ENCODE peak calls at places on chromosomes 16 and 17, in five cellular contexts. V is activated T-cell treated with anti-CD3 and anti-CD28 coated beads for 24 hours, D is substantia nigra, R is astrocyte of the spinal cord, O is HT1080. U is an unnamed sample.

GRCh38 chr17:601462-602303 is 113.0 kb downstream of the VPS53 start:
- DNase-seq in O (no peak), R (no peak), V (no peak), D (no peak), U (no peak)

GRCh38 chr17:74340470-74341023 is 14.5 kb downstream of the KIF19 start:
- DNase-seq in D (no peak), R (no peak), O (no peak), V (no peak), U (no peak)

GRCh38 chr17:75625813-75626486 is 7.3 kb upstream of the SMIM5 start:
- DNase-seq in V (no peak), O (no peak), D (no peak), R (no peak), U (no peak)

GRCh38 chr16:88772871-88773811 is 11.9 kb downstream of the PIEZO1 start:
- DNase-seq in R (peak), V (no peak), D (no peak), O (no peak), U (no peak)

GRCh38 chr17:40177275-40177874 is at the start of gene RAPGEFL1:
- DNase-seq in V (peak), D (no peak), R (peak), O (no peak), U (no peak)

GRCh38 chr17:27381007-27381501 is 75.2 kb upstream of the KSR1 start:
- DNase-seq in O (peak), R (peak), V (peak), D (no peak), U (no peak)

GRCh38 chr17:9802294-9802693 is 10.9 kb upstream of the DHRS7C start:
- DNase-seq in V (no peak), D (no peak), R (peak), O (peak), U (no peak)

GRCh38 chr17:36133629-36134259 is 30.1 kb downstream of the CCL4 start:
- DNase-seq in V (no peak), D (no peak), O (no peak), R (peak), U (no peak)

GRCh38 chr17:17766351-17767095 is 70.3 kb downstream of the SREBF1 start:
- DNase-seq in R (no peak), D (no peak), V (no peak), O (no peak), U (no peak)

GRCh38 chr17:3385869-3386816 is at the start of gene OR3A2:
- DNase-seq in D (no peak), O (no peak), R (no peak), V (no peak), U (no peak)

GRCh38 chr17:82089723-82090548 is 8.1 kb downstream of the FASN start:
- DNase-seq in O (no peak), D (no peak), V (no peak), R (no peak), U (no peak)